ENCODE peak calls at places on chromosome 14, in ten cellular contexts. A is HCT116, X is heart left ventricle, J is vagina, D is spleen, V is esophagus squamous epithelium, U is ovary, N is IMR-90, T is breast epithelium, R is transverse colon. Q is an unnamed sample.

GRCh38 chr14:49586673-49587460 is 687 bp upstream of the RPS29 start:
- DNase-seq in A (peak; percentile 72), X (no peak), J (no peak), D (no peak), V (no peak), U (peak; percentile 49), N (peak; percentile 82), T (no peak), R (peak; percentile 27), Q (peak; percentile 93)

GRCh38 chr14:70971588-70971987 is 64.3 kb downstream of the PCNX1 start:
- DNase-seq in A (no peak), X (no peak), J (no peak), D (no peak), V (no peak), U (no peak), N (no peak), T (no peak), R (no peak), Q (no peak)

GRCh38 chr14:44897844-44898151 is 63.9 kb downstream of the KLHL28 start:
- DNase-seq in A (peak; percentile 40), X (no peak), J (no peak), D (no peak), V (no peak), U (no peak), N (peak; percentile 41), T (no peak), R (no peak), Q (no peak)

GRCh38 chr14:64704743-64705405 is 650 bp downstream of the PLEKHG3 start:
- DNase-seq in A (no peak), X (no peak), J (no peak), D (peak; percentile 88), V (no peak), U (peak; percentile 65), N (peak; percentile 15), T (peak; percentile 67), R (peak; percentile 50), Q (peak; percentile 53)

GRCh38 chr14:73452341-73453191 is 5.8 kb downstream of the NUMB start:
- DNase-seq in A (no peak), X (no peak), J (no peak), D (no peak), V (no peak), U (no peak), N (peak; percentile 97), T (no peak), R (no peak), Q (no peak)

GRCh38 chr14:92974541-92975345 is 51.8 kb downstream of the CHGA start:
- DNase-seq in A (no peak), X (peak; percentile 25), J (no peak), D (peak; percentile 73), V (no peak), U (no peak), N (no peak), T (no peak), R (no peak), Q (no peak)

GRCh38 chr14:89477391-89477790 is 60.4 kb upstream of the FOXN3 start:
- DNase-seq in A (no peak), X (no peak), J (no peak), D (peak; percentile 27), V (no peak), U (peak; percentile 44), N (no peak), T (no peak), R (peak; percentile 23), Q (no peak)

GRCh38 chr14:106044949-106045596 is 518.7 kb downstream of the TMEM121 start:
- DNase-seq in A (peak; percentile 36), X (peak; percentile 29), J (no peak), D (peak; percentile 85), V (no peak), U (no peak), N (no peak), T (no peak), R (peak; percentile 64), Q (peak; percentile 56)

GRCh38 chr14:96104469-96105057 is 65.4 kb downstream of the C14orf132 start:
- DNase-seq in A (no peak), X (peak; percentile 76), J (no peak), D (no peak), V (no peak), U (peak; percentile 39), N (peak; percentile 100), T (peak; percentile 67), R (peak; percentile 87), Q (peak; percentile 34)

DNA sequence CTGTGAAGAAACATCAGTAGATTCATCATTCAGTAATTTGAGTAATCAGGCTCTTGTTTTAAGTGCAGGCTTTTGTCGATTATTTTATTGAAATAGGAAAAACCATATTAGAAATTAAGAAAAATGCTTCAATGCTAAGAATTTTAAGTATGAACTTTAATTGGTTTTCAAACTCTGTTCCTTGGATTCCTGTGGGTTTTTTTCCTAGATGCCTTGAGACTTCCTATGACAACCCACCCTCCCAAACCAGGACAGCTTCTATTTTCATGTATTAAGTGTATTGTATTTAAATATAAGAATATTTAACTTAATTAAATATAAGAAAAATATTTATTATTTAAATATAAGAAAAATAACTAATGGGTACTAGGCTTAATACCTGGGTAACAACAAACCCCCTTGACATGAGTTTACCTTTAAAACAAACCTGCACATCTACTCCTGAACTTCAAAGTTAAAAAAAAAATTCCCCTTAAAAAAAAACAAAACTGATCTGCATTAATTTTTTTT is 3.0 kb downstream of the ARHGAP5 start:
- DNase-seq in A (no peak), X (no peak), J (no peak), D (no peak), V (no peak), U (no peak), N (no peak), T (no peak), R (no peak), Q (no peak)
- H3K4me1 ChIP-seq in A (peaks cover 41% of the 10 kb centered on the region), X (peaks cover 17% of the 10 kb centered on the region), J (peaks cover 70% of the 10 kb centered on the region), D (peaks cover 57% of the 10 kb centered on the region), V (peaks cover 5% of the 10 kb centered on the region), U (peaks cover 2% of the 10 kb centered on the region), N (peaks cover 2% of the 10 kb centered on the region), T (no peaks in the 10 kb centered on the region), R (peaks cover 73% of the 10 kb centered on the region), Q (peaks cover 50% of the 10 kb centered on the region)

GRCh38 chr14:84234281-84234680 is 1295.7 kb upstream of the FLRT2 start:
- DNase-seq in A (no peak), X (no peak), J (no peak), D (no peak), V (no peak), U (no peak), N (no peak), T (no peak), R (no peak), Q (no peak)

GRCh38 chr14:84225243-84225642 is 1304.7 kb upstream of the FLRT2 start:
- DNase-seq in A (no peak), X (peak; percentile 84), J (no peak), D (no peak), V (no peak), U (peak; percentile 30), N (no peak), T (no peak), R (peak; percentile 16), Q (no peak)

GRCh38 chr14:84228702-84229101 is 1301.2 kb upstream of the FLRT2 start:
- DNase-seq in A (no peak), X (no peak), J (no peak), D (no peak), V (no peak), U (no peak), N (peak; percentile 2), T (no peak), R (no peak), Q (no peak)
- TF ChIP-seq POLR2A in A (no peak), X (no peak), J (no peak), D (no peak), V (no peak), U (no peak), N (no peak), T (no peak), R (no peak), Q (no peak)

GRCh38 chr14:23069413-23069806 is 12.1 kb upstream of the CDH24 start:
- DNase-seq in A (no peak), X (no peak), J (no peak), D (no peak), V (no peak), U (peak; percentile 23), N (no peak), T (no peak), R (no peak), Q (peak; percentile 46)
- H3K4me1 ChIP-seq in A (peaks cover 29% of the 10 kb centered on the region), X (peaks cover 23% of the 10 kb centered on the region), J (peaks cover 58% of the 10 kb centered on the region), D (peaks cover 39% of the 10 kb centered on the region), V (peaks cover 26% of the 10 kb centered on the region), U (peaks cover 9% of the 10 kb centered on the region), N (peaks cover 13% of the 10 kb centered on the region), T (peaks cover 7% of the 10 kb centered on the region), R (peaks cover 47% of the 10 kb centered on the region), Q (peaks cover 34% of the 10 kb centered on the region)

DNA sequence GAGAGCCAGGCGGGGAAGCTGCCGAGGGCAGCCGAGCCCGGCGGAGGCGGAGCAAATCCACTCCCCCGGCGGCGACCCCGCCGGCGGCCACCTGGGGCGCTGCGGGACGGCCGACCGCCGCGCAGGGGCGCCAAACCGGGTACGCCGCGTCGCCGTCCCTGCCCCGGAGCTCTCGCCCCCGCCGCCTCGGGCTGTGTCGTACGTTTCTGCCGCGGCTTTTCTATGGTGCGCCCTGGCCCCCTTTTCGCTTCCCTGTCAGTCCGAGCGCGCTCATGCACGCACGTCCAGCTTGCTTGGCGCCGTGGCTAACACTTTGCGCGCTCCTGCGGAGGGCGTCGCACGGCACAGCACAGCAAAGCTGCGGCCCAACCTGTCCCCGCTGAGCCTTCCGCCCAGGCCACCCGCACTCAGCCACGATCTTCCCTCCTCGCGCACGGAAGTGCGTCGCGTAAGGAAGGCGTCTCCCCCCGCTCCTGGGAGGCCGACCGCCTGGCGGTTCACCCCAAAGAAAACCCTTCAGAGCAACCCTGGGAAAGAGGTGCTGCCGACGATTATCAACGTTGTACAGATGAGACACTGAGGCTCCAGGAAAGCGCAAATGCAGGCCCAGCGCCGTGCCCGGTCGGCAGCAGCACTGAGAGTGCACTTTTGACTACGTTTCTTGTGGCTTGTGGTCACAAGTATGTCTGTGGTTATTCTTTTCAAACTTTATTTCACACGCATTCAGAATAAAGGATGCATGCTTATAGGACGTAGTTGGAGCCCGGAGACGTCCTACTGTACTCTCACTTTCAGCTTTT is at the start of gene HECTD1:
- DNase-seq in A (peak; percentile 67), X (peak; percentile 95), J (no peak), D (no peak), V (peak; percentile 46), U (peak; percentile 94), N (peak; percentile 84), T (peak; percentile 73), R (peak; percentile 93), Q (peak; percentile 76)
- TF ChIP-seq POLR2A in A (peak; percentile 81), X (peak; percentile 40), J (peak; percentile 12), D (no peak), V (no peak), U (peak; percentile 24), N (peak; percentile 45), T (peak; percentile 43), R (peak; percentile 82), Q (peak; percentile 70)